ENCODE peak calls at places on chromosome 18, in five cellular contexts. W is fibroblast of lung, C is trophoblast cell, U is HCT116, G is OCI-LY7. I is an unnamed sample.

GRCh38 chr18:71784777-71785176 is 759.4 kb downstream of the CBLN2 start:
- DNase-seq in G (peak; percentile 0), W (no peak), C (peak; percentile 30), U (no peak), I (no peak)

GRCh38 chr18:220708-221107 is 47.1 kb downstream of the THOC1 start:
- DNase-seq in C (no peak), G (no peak), W (no peak), U (no peak), I (no peak)

GRCh38 chr18:62436636-62437519 is 85.9 kb upstream of the ZCCHC2 start:
- DNase-seq in W (peak; percentile 45), G (no peak), C (peak; percentile 88), U (no peak), I (peak; percentile 91)

GRCh38 chr18:63303562-63303961 is 16.0 kb downstream of the BCL2 start:
- DNase-seq in U (no peak), W (no peak), G (no peak), C (no peak), I (no peak)

GRCh38 chr18:6052449-6052913 is 157.2 kb upstream of the TMEM200C start:
- DNase-seq in G (no peak), C (no peak), W (no peak), U (no peak), I (no peak)

GRCh38 chr18:3495691-3496090 is 45.7 kb downstream of the TGIF1 start:
- DNase-seq in C (no peak), G (peak; percentile 54), W (no peak), U (no peak), I (no peak)

GRCh38 chr18:23573948-23574431 is 12.3 kb downstream of the NPC1 start:
- DNase-seq in U (no peak), C (peak; percentile 73), G (no peak), W (peak; percentile 85), I (peak; percentile 86)

GRCh38 chr18:9521770-9522169 is 46.5 kb downstream of the RALBP1 start:
- DNase-seq in W (no peak), C (no peak), U (no peak), G (no peak), I (no peak)

GRCh38 chr18:79469309-79469708 is 73.6 kb downstream of the NFATC1 start:
- DNase-seq in W (no peak), U (no peak), C (no peak), G (no peak), I (no peak)

GRCh38 chr18:74326238-74326637 is 10.6 kb downstream of the C18orf63 start:
- DNase-seq in G (no peak), W (no peak), U (no peak), C (no peak), I (no peak)

GRCh38 chr18:79575891-79576685 is 103.5 kb upstream of the CTDP1 start:
- DNase-seq in W (peak; percentile 84), U (no peak), G (no peak), C (no peak), I (no peak)

GRCh38 chr18:8943900-8944870 is 158.3 kb upstream of the NDUFV2 start:
- DNase-seq in G (no peak), U (no peak), W (peak; percentile 88), C (no peak), I (peak; percentile 41)

GRCh38 chr18:61833978-61834377 is 58.8 kb downstream of the RNF152 start:
- DNase-seq in U (no peak), C (no peak), G (no peak), W (peak; percentile 41), I (no peak)

GRCh38 chr18:79400091-79400590 is 4.4 kb downstream of the NFATC1 start:
- DNase-seq in C (peak; percentile 55), U (no peak), W (no peak), G (peak; percentile 70), I (no peak)

GRCh38 chr18:25494888-25495287 is 142.9 kb upstream of the ZNF521 start:
- DNase-seq in W (no peak), C (no peak), U (no peak), G (no peak), I (no peak)

GRCh38 chr18:31603335-31603734 is 11.7 kb downstream of the TTR start:
- DNase-seq in W (peak; percentile 73), C (no peak), U (no peak), G (no peak), I (peak; percentile 73)

GRCh38 chr18:41268271-41268670 is 686.8 kb upstream of the PIK3C3 start:
- DNase-seq in G (no peak), U (no peak), C (no peak), W (no peak), I (peak; percentile 73)
- H2AFZ ChIP-seq in G (no peak overlapping the region), U (no peak overlapping the region), C (no peak overlapping the region), W (no peak overlapping the region), I (peak overlapping the region; percentile 0)

GRCh38 chr18:10841203-10841602 is 308.2 kb downstream of the PIEZO2 start:
- DNase-seq in C (no peak), U (no peak), G (no peak), W (no peak), I (no peak)
- H3K4me2 ChIP-seq in C (no peak overlapping the region), U (no peak overlapping the region), G (no peak overlapping the region), W (no peak overlapping the region), I (no peak overlapping the region)

GRCh38 chr18:55737781-55738468 is 149.9 kb upstream of the TCF4 start:
- DNase-seq in U (no peak), G (no peak), C (peak; percentile 82), W (no peak), I (no peak)
- H2AFZ ChIP-seq in U (no peak overlapping the region), G (no peak overlapping the region), C (no peak overlapping the region), W (no peak overlapping the region), I (peak overlapping the region; percentile 8)

GRCh38 chr18:21600526-21601410 is at the start of gene ESCO1:
- DNase-seq in G (peak; percentile 98), C (peak; percentile 99), W (peak; percentile 99), U (peak; percentile 99), I (peak; percentile 99)

GRCh38 chr18:21602302-21602592 is 1.7 kb upstream of the ESCO1 start:
- DNase-seq in G (no peak), W (no peak), U (no peak), C (peak; percentile 10), I (no peak)

GRCh38 chr18:21604711-21605110 is 4.2 kb upstream of the ESCO1 start:
- DNase-seq in U (no peak), C (no peak), G (no peak), W (no peak), I (peak; percentile 1)

GRCh38 chr18:21599585-21600525 is 649 bp downstream of the ESCO1 start:
- DNase-seq in U (no peak), G (peak; percentile 75), W (peak; percentile 3), C (peak; percentile 74), I (no peak)

DNA sequence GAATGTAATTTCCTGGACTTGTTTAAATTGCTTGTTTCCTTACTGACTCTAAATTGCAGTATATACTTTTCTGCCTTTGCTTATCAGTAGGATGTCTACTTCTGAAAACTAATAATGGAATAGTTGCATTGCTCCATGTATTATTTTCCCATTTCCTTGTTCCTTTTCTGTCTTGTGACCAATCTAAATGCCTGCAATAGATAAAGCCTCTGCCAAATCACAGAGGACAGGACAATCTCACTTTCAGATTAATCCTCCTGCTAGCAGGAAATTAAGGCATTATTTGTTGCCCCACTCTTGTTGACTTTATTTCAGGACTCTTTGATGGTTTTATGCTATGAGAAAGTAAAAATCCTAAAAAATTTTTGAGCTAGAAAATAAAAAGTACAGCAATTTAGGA is 4.7 kb upstream of the ESCO1 start:
- DNase-seq in U (no peak), W (no peak), C (no peak), G (no peak), I (no peak)
- H3K4me2 ChIP-seq in U (no peak overlapping the region), W (no peak overlapping the region), C (no peak overlapping the region), G (no peak overlapping the region), I (no peak overlapping the region)

DNA sequence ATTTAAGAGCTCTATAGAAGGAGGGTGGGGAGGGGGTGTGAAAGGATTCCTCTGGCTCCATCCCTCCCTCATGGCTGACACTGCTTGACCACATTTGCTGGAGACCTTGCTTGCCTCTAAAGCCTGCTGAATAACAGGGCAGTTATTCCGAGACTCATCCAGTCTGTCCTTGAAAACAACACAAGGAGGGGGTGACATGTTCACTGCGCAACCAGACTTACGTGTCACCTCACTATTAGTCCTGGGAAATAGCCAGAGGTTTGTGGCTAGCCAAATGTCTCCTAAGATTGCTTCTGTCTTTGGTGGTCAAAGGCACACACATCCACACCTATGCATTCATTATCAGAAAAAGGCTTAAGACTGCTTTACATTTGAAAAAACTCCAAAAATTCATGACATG is 256.2 kb upstream of the SKOR2 start:
- DNase-seq in C (no peak), G (no peak), W (no peak), U (no peak), I (no peak)
- H2AFZ ChIP-seq in C (no peak overlapping the region), G (no peak overlapping the region), W (no peak overlapping the region), U (no peak overlapping the region), I (no peak overlapping the region)

DNA sequence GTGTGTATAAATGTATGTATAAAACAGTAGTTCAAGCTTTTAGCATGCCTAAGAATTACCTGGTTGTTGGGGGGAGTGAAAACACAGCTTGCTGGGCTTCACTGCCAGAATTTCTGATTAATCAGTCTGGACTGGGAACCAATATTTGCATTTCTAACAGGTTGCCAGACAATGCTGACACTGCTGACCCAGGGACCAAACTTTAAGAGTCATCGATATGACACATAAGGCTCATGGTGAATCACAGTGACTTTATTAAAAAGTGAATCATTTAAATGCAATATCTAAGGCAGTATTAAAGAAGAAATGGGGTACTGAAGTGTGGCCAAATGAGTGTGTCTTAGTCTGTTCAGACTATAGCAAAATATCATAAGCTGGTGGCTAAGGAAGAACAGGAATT is 195.9 kb upstream of the DTNA start:
- DNase-seq in G (no peak), C (no peak), U (no peak), W (peak; percentile 55), I (peak; percentile 82)
- H3K4me2 ChIP-seq in G (no peak overlapping the region), C (no peak overlapping the region), U (no peak overlapping the region), W (no peak overlapping the region), I (no peak overlapping the region)

DNA sequence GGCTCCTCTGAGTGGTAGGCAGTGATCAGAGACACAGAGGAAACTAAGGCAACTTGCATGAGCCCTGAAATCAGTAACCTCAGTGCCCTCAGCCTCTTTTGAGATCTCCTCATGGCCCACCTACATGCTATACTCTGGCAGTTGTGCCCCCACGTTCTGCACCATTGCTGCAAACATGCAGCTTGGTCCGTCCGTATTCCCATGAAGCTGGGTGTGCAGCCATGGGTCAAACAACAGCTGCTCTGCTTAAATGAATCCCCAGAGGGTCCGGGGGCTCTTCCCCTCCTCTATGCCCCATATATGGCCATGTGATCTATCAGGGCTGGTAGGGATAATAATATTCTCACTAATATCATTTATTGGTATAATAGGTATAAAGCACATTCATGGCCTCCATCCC is 171.5 kb downstream of the SETBP1 start:
- DNase-seq in W (no peak), G (no peak), U (no peak), C (no peak), I (no peak)
- H2AFZ ChIP-seq in W (no peak overlapping the region), G (no peak overlapping the region), U (no peak overlapping the region), C (no peak overlapping the region), I (no peak overlapping the region)

DNA sequence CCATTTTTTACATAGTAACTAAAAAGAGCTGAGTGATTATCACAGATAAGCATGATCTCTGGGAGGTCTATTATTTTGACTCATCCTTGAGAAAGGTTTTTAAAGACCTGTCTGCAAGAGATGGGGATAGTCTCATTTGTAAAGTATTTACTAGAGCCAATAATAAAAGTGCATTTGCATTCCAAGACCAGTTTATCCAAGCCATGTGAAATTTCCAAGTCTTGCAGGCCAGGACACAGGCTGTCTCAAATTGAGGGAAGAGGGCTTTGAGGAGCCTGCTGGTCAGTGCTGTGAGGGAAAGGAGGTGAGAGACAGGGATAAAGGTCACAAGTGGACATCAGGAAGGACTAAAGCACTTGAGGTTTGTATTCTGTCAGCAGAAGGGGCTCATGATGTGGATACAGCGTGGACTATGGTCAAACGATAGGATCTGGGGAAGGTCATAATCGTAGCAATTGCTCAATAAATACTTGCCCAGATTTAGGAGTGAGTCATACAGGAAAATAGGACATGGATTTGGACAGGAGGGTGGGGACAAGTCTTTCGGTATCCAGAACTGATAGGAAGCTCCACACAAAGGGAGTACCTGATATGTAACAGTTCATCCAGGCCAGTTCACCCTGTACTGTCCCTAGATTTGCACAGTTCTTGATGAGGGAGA is 6.6 kb upstream of the CDH2 start:
- DNase-seq in W (peak; percentile 65), C (peak; percentile 64), U (no peak), G (no peak), I (no peak)
- H3K4me2 ChIP-seq in W (no peak overlapping the region), C (no peak overlapping the region), U (no peak overlapping the region), G (no peak overlapping the region), I (no peak overlapping the region)

I was measured in mammary epithelial cell.